ENCODE peak calls at places on chromosomes 7 and 10, in eight cellular contexts. O is SK-N-SH, L is HCT116, P is GM12878, Q is HepG2, I is K562, M is H1, D is endothelial cell of umbilical vein. Z is an unnamed sample.

GRCh38 chr10:117004238-117004626 is 755 bp downstream of the SHTN1 start:
- DNase-seq in O (no peak), L (no peak), P (no peak), Q (no peak), I (no peak), M (no peak), D (no peak), Z (no peak)

GRCh38 chr10:78992333-78992732 is 76.4 kb upstream of the ZMIZ1 start:
- DNase-seq in O (no peak), L (no peak), P (no peak), Q (no peak), I (no peak), M (no peak), D (no peak), Z (no peak)

GRCh38 chr7:47285860-47286491 is 295.9 kb downstream of the TNS3 start:
- DNase-seq in O (peak), L (no peak), P (no peak), Q (no peak), I (no peak), M (no peak), D (no peak), Z (peak)

GRCh38 chr7:101999420-101999819 is 182.0 kb downstream of the CUX1 start:
- DNase-seq in O (no peak), L (no peak), P (no peak), Q (no peak), I (no peak), M (no peak), D (no peak), Z (no peak)

GRCh38 chr10:35394934-35395333 is 58.6 kb downstream of the CCNY start:
- DNase-seq in O (no peak), L (no peak), P (no peak), Q (no peak), I (no peak), M (no peak), D (no peak), Z (no peak)

GRCh38 chr7:44565795-44566559 is 7.7 kb downstream of the DDX56 start:
- DNase-seq in O (no peak), L (no peak), P (no peak), Q (no peak), I (peak), M (no peak), D (no peak), Z (no peak)

GRCh38 chr10:97490592-97490991 is 7.6 kb downstream of the MMS19 start:
- DNase-seq in O (no peak), L (no peak), P (no peak), Q (no peak), I (no peak), M (no peak), D (peak), Z (no peak)

GRCh38 chr10:84525120-84525806 is 196.9 kb downstream of the CCSER2 start:
- DNase-seq in O (no peak), L (no peak), P (no peak), Q (peak), I (peak), M (no peak), D (peak), Z (no peak)

GRCh38 chr7:64871761-64872160 is 31.3 kb upstream of the ZNF273 start:
- DNase-seq in O (peak), L (no peak), P (no peak), Q (no peak), I (no peak), M (no peak), D (no peak), Z (no peak)

GRCh38 chr7:134317434-134317833 is 704 bp upstream of the SLC35B4 start:
- DNase-seq in O (peak), L (no peak), P (no peak), Q (no peak), I (no peak), M (no peak), D (no peak), Z (no peak)

GRCh38 chr7:11471255-11471654 is 360.7 kb downstream of the THSD7A start:
- DNase-seq in O (no peak), L (no peak), P (no peak), Q (no peak), I (no peak), M (no peak), D (no peak), Z (no peak)

GRCh38 chr10:111295788-111296187 is 219.0 kb downstream of the ADRA2A start:
- DNase-seq in O (no peak), L (no peak), P (no peak), Q (no peak), I (no peak), M (no peak), D (no peak), Z (no peak)

GRCh38 chr7:130566168-130566897 is 74.4 kb downstream of the MEST start:
- DNase-seq in O (no peak), L (no peak), P (no peak), Q (no peak), I (peak), M (no peak), D (peak), Z (no peak)

GRCh38 chr10:103605359-103606156 is 112.1 kb downstream of the NEURL1 start:
- DNase-seq in O (peak), L (peak), P (no peak), Q (peak), I (peak), M (peak), D (peak), Z (no peak)

GRCh38 chr7:2255145-2256139 is 13.4 kb downstream of the NUDT1 start:
- DNase-seq in O (peak), L (no peak), P (no peak), Q (no peak), I (no peak), M (no peak), D (no peak), Z (no peak)

GRCh38 chr10:71848325-71849277 is 2.5 kb downstream of the PSAP start:
- DNase-seq in O (no peak), L (no peak), P (no peak), Q (peak), I (no peak), M (no peak), D (peak), Z (no peak)

GRCh38 chr7:151566897-151567320 is 47.2 kb upstream of the RHEB start:
- DNase-seq in O (no peak), L (no peak), P (no peak), Q (no peak), I (no peak), M (no peak), D (no peak), Z (peak)

GRCh38 chr10:18368681-18369080 is 228.5 kb downstream of the CACNB2 start:
- DNase-seq in O (no peak), L (no peak), P (no peak), Q (no peak), I (no peak), M (no peak), D (no peak), Z (no peak)

GRCh38 chr10:17537281-17537680 is 79.9 kb downstream of the HACD1 start:
- DNase-seq in O (no peak), L (no peak), P (no peak), Q (no peak), I (no peak), M (no peak), D (no peak), Z (no peak)

GRCh38 chr10:21184216-21184615 is 287.1 kb upstream of the NEBL start:
- DNase-seq in O (no peak), L (no peak), P (no peak), Q (no peak), I (no peak), M (no peak), D (peak), Z (no peak)

GRCh38 chr10:79299397-79300370 is 47.6 kb upstream of the PPIF start:
- DNase-seq in O (no peak), L (no peak), P (no peak), Q (no peak), I (no peak), M (no peak), D (no peak), Z (no peak)

GRCh38 chr10:122463466-122464157 is 2.3 kb downstream of the HTRA1 start:
- DNase-seq in O (no peak), L (no peak), P (no peak), Q (no peak), I (no peak), M (peak), D (no peak), Z (no peak)

GRCh38 chr10:114520453-114520852 is 116.2 kb upstream of the AFAP1L2 start:
- DNase-seq in O (no peak), L (peak), P (no peak), Q (peak), I (no peak), M (no peak), D (peak), Z (no peak)

GRCh38 chr10:74140553-74140952 is 10.1 kb downstream of the AP3M1 start:
- DNase-seq in O (no peak), L (no peak), P (no peak), Q (no peak), I (no peak), M (no peak), D (no peak), Z (no peak)

GRCh38 chr10:67471022-67471421 is 225.0 kb downstream of the CTNNA3 start:
- DNase-seq in O (no peak), L (no peak), P (no peak), Q (no peak), I (no peak), M (no peak), D (no peak), Z (no peak)

GRCh38 chr7:30923009-30923773 is 11.5 kb downstream of the AQP1 start:
- DNase-seq in O (peak), L (no peak), P (no peak), Q (no peak), I (no peak), M (peak), D (no peak), Z (no peak)

GRCh38 chr10:24920907-24921881 is 31.2 kb downstream of the PRTFDC1 start:
- DNase-seq in O (peak), L (no peak), P (peak), Q (no peak), I (peak), M (no peak), D (peak), Z (no peak)

GRCh38 chr10:70652761-70653657 is 19.3 kb upstream of the ADAMTS14 start:
- DNase-seq in O (peak), L (no peak), P (no peak), Q (no peak), I (peak), M (no peak), D (no peak), Z (no peak)

DNA sequence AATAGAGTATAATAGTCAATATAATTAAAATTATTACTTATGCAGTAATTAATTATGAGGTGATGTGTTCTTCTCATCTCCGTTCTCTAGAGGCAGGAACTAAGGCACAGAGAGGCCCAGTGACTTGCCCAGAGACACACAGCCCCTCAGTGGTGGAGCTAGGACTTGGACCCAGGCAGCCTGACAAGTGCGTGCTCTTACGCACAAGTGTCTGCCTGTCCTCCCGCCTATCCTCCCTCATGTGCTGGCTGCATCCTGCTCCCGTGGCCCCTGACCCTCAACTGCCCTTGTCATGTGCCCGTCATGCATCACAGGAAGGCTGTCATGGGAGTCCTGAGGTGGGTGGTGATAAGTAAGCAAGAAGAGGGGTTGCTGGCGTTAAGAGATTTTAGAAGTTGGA is 14.3 kb downstream of the IL2RA start:
- DNase-seq in O (no peak), L (no peak), P (no peak), Q (no peak), I (no peak), M (peak), D (no peak), Z (no peak)
- H3K27ac ChIP-seq in O (no peak), L (no peak), P (no peak), Q (no peak), I (no peak), M (no peak), D (no peak), Z (no peak)

GRCh38 chr7:28065308-28065707 is 115.3 kb downstream of the JAZF1 start:
- DNase-seq in O (no peak), L (no peak), P (no peak), Q (no peak), I (no peak), M (no peak), D (no peak), Z (no peak)
- TF ChIP-seq POLR2AphosphoS5 in O (no peak), L (no peak), P (no peak), Q (no peak), I (no peak), M (no peak), D (no peak), Z (no peak)

GRCh38 chr7:519429-519973 is at the start of gene PDGFA:
- DNase-seq in O (peak), L (no peak), P (no peak), Q (no peak), I (peak), M (no peak), D (no peak), Z (no peak)

GRCh38 chr7:518630-519428 is 817 bp downstream of the PDGFA start:
- DNase-seq in O (peak), L (no peak), P (no peak), Q (no peak), I (peak), M (peak), D (peak), Z (no peak)

GRCh38 chr7:516216-516605 is 3.4 kb downstream of the PDGFA start:
- DNase-seq in O (no peak), L (no peak), P (no peak), Q (no peak), I (no peak), M (no peak), D (no peak), Z (no peak)

GRCh38 chr7:516606-517456 is 2.8 kb downstream of the PDGFA start:
- DNase-seq in O (no peak), L (no peak), P (no peak), Q (peak), I (peak), M (peak), D (peak), Z (no peak)

GRCh38 chr7:517848-518629 is 1.6 kb downstream of the PDGFA start:
- DNase-seq in O (no peak), L (no peak), P (no peak), Q (no peak), I (peak), M (peak), D (peak), Z (no peak)
- H3K9ac ChIP-seq in O (peak), L (peak), P (peak), Q (peak), I (no peak), M (no peak), D (peak), Z (no peak)

GRCh38 chr10:69410487-69410886 is 6.2 kb downstream of the TACR2 start:
- DNase-seq in O (no peak), L (no peak), P (no peak), Q (no peak), I (no peak), M (no peak), D (no peak), Z (no peak)
- H3K27ac ChIP-seq in O (no peak), L (no peak), P (no peak), Q (no peak), I (no peak), M (no peak), D (no peak), Z (no peak)

GRCh38 chr7:140215281-140215680 is 38.5 kb upstream of the KDM7A start:
- DNase-seq in O (no peak), L (no peak), P (no peak), Q (no peak), I (no peak), M (no peak), D (no peak), Z (no peak)
- TF ChIP-seq POLR2AphosphoS5 in O (no peak), L (no peak), P (no peak), Q (no peak), I (no peak), M (no peak), D (no peak), Z (no peak)

GRCh38 chr10:3774018-3774813 is 10.8 kb downstream of the KLF6 start:
- DNase-seq in O (no peak), L (no peak), P (no peak), Q (no peak), I (no peak), M (no peak), D (peak), Z (no peak)

GRCh38 chr10:3774814-3775670 is 10.0 kb downstream of the KLF6 start:
- DNase-seq in O (no peak), L (peak), P (no peak), Q (no peak), I (peak), M (no peak), D (peak), Z (no peak)

GRCh38 chr10:3777876-3778707 is 6.9 kb downstream of the KLF6 start:
- DNase-seq in O (no peak), L (no peak), P (no peak), Q (no peak), I (no peak), M (no peak), D (peak), Z (no peak)

GRCh38 chr10:3776796-3777571 is 8.0 kb downstream of the KLF6 start:
- DNase-seq in O (no peak), L (peak), P (no peak), Q (peak), I (no peak), M (no peak), D (peak), Z (no peak)

DNA sequence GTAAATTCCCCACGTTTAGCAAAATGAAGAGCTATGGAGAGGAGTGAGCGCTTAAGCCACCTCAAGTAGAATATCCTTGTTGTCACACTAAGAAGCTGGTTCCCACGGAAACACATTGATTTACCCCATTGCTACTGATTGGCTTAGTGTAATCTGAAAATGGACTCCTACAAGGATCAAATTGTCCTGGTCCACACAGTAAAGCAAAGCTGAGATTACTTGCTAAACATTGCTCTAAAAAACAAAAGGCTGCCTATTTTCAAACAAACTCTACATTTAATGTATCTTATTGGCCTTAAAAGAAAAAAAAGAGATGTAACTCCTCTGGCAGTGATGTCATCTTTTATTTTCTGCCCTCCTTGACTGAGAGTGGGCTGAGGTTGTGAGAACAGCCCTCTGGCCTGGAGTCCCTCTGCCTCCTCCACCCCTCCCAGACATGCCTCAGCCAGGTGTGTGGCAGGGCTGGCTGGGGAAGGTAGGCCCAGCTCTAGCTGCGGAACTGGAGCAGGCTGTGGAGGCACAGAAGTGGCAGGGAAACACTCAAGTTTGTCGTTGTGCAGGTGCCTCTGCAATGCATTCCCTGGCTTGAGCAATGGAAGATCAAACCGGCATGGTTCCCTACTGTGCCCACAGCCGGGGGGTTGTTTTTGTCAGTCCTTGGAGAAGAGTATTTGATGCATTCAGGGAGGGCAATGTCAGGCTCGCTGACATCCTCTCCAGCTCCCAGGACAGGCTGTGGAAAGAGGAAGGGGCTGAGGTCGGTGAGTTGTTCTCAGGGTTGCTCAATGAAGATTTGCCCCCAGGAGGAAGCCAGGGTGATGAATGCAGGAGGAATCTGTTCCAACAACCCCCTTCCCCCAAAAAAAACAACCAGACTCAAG is 9.1 kb downstream of the KLF6 start:
- DNase-seq in O (no peak), L (peak), P (no peak), Q (no peak), I (no peak), M (peak), D (peak), Z (no peak)
- H3K9ac ChIP-seq in O (peak), L (peak), P (no peak), Q (no peak), I (no peak), M (no peak), D (no peak), Z (no peak)

GRCh38 chr10:15347205-15347604 is 23.9 kb downstream of the FAM171A1 start:
- DNase-seq in O (no peak), L (no peak), P (no peak), Q (no peak), I (no peak), M (no peak), D (no peak), Z (no peak)
- H3K27ac ChIP-seq in O (no peak), L (no peak), P (no peak), Q (no peak), I (no peak), M (no peak), D (no peak), Z (no peak)

DNA sequence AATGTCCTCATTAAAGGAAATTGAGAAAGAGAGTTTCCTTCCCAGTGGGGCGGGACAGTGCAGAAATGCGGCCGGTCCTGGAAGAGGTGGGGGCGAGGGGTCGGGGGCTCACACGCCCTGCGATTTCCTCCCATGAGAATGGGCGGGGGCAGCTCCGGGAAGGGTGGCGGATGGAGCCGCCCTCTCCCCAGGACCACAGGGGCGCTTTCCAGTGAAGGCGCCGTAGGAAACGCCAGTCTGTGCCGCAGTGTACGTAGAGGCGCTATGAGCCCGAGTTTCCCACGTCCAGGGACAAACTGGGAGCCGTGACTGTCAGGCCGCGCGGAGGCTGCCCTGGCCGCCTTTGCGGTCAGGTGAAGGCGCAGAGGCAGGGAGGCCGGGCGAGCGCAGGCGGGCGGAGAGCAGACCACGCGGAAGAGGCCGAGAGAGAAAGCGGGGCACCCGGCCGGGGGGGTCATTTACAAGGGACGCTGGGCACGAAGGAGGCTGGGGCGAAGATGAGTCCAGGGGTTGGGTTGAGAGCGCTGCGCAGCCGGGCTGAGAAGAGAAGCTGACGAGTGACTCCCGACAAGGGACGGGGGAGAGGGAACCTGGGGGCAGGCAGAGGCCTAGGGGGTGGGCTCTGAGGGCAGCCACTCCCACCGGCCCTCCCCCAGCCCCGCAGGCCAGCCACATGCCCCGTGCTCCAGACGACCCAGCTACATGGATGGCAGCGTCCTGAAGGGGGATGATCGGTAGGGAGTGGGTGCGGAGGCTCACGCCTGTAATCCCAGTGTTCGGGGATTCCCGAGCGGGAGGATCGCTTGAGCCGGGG is 45.0 kb downstream of the ALOX5 start:
- DNase-seq in O (peak), L (no peak), P (peak), Q (peak), I (no peak), M (peak), D (peak), Z (no peak)
- TF ChIP-seq POLR2AphosphoS5 in O (no peak), L (no peak), P (peak), Q (no peak), I (no peak), M (peak), D (no peak), Z (no peak)

Z was measured in SK-N-MC.